ENCODE peak calls at places on chromosomes 4 and X, in seven cellular contexts. V is BJ, G is WTC11, E is GM23338, Q is neural crest cell, R is A673, I is fibroblast of villous mesenchyme. F is an unnamed sample.

GRCh38 chr4:75630174-75630931 is at the start of gene CDKL2:
- DNase-seq in Q (peak; percentile 73), E (peak; percentile 97), V (no peak), I (peak; percentile 42), R (peak; percentile 71), G (peak; percentile 93), F (peak; percentile 90)

GRCh38 chr4:186723207-186724047 is at the start of gene FAT1:
- DNase-seq in R (peak; percentile 90), V (no peak), G (peak; percentile 60), I (peak; percentile 87), E (peak; percentile 79), Q (peak; percentile 66), F (peak; percentile 68)

GRCh38 chrX:44152867-44153266 is 179.7 kb upstream of the NDP start:
- DNase-seq in I (peak; percentile 24), Q (no peak), V (no peak), R (no peak), G (no peak), E (no peak), F (no peak)

GRCh38 chrX:123013141-123013540 is 170.9 kb upstream of the GRIA3 start:
- DNase-seq in R (no peak), I (no peak), V (no peak), G (no peak), E (no peak), Q (no peak), F (no peak)

GRCh38 chrX:30488092-30488491 is 89.5 kb downstream of the TASL start:
- DNase-seq in V (no peak), I (peak; percentile 12), Q (peak; percentile 4), R (peak; percentile 66), E (peak; percentile 22), G (no peak), F (peak; percentile 6)

GRCh38 chr4:64846417-64846816 is 437.2 kb upstream of the TECRL start:
- DNase-seq in E (no peak), I (no peak), Q (no peak), G (no peak), V (no peak), R (no peak), F (no peak)

GRCh38 chr4:114562176-114562904 is 36.3 kb upstream of the UGT8 start:
- DNase-seq in Q (no peak), G (no peak), I (no peak), E (peak; percentile 85), R (no peak), V (no peak), F (no peak)

GRCh38 chrX:80237072-80237471 is 183.2 kb upstream of the TENT5D start:
- DNase-seq in G (peak; percentile 10), E (peak; percentile 23), V (no peak), Q (no peak), I (no peak), R (peak; percentile 6), F (no peak)

GRCh38 chr4:1385373-1386340 is 20.6 kb downstream of the NKX1-1 start:
- DNase-seq in Q (no peak), G (peak; percentile 6), E (no peak), R (no peak), I (no peak), V (no peak), F (no peak)

GRCh38 chr4:40626183-40626990 is 3.3 kb downstream of the RBM47 start:
- DNase-seq in G (no peak), R (no peak), E (peak; percentile 47), V (no peak), I (no peak), Q (no peak), F (no peak)

GRCh38 chr4:153465583-153465921 is 608 bp upstream of the TMEM131L start:
- DNase-seq in E (peak; percentile 63), R (peak; percentile 57), V (no peak), Q (peak; percentile 44), G (peak; percentile 41), I (peak; percentile 56), F (peak; percentile 25)

GRCh38 chrX:28391528-28391927 is 195.7 kb upstream of the IL1RAPL1 start:
- DNase-seq in V (no peak), Q (no peak), I (peak; percentile 0), R (no peak), E (no peak), G (no peak), F (no peak)

GRCh38 chrX:15158736-15159406 is 111.0 kb downstream of the ASB9 start:
- DNase-seq in V (no peak), G (no peak), E (no peak), Q (no peak), R (no peak), I (no peak), F (no peak)

GRCh38 chr4:44671636-44672035 is 6.6 kb upstream of the GUF1 start:
- DNase-seq in G (no peak), V (no peak), R (no peak), I (no peak), E (no peak), Q (no peak), F (no peak)

GRCh38 chr4:147354271-147354670 is 126.6 kb upstream of the EDNRA start:
- DNase-seq in I (no peak), R (no peak), G (no peak), E (no peak), V (no peak), Q (no peak), F (no peak)

GRCh38 chr4:77854431-77855111 is 8.1 kb upstream of the MRPL1 start:
- DNase-seq in R (no peak), Q (no peak), G (no peak), V (no peak), I (no peak), E (no peak), F (no peak)

GRCh38 chrX:48927736-48928382 is 9.0 kb upstream of the PIM2 start:
- DNase-seq in E (peak; percentile 87), G (peak; percentile 52), Q (no peak), R (no peak), V (no peak), I (no peak), F (no peak)

GRCh38 chr4:10089346-10089745 is 27.3 kb downstream of the WDR1 start:
- DNase-seq in G (peak; percentile 44), V (no peak), R (no peak), E (peak; percentile 64), I (no peak), Q (no peak), F (peak; percentile 36)

GRCh38 chr4:72473434-72473900 is 95.6 kb downstream of the ADAMTS3 start:
- DNase-seq in R (peak; percentile 10), E (no peak), G (no peak), V (no peak), I (no peak), Q (no peak), F (no peak)

GRCh38 chrX:17285983-17286382 is 89.0 kb upstream of the NHS start:
- DNase-seq in E (no peak), Q (no peak), V (no peak), G (no peak), R (no peak), I (no peak), F (no peak)

DNA sequence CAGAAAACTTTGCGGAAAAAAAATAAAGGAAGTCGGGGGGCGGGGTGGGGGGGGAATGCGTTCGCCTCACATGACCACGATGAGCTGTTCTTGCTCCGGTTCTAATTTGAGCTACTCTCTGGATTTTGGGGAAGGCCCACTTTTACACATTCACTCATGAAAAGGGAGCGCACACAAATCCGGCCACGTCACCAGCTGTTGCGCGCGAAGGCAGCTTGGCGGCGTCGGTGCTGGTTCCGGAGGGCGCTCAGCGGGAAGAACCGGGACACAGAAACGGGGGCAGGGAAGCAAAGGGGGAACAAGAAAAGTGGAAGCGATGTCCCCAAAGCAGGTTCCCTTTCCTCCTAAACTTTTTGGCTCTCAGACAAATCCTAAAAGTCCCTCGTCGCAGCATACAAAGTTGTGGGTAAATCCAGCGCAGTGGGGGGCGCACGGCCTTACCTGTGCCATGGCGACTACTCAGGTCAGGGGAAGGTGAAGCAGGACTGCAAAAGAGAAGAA is 590 bp downstream of the ANXA5 start:
- DNase-seq in G (peak; percentile 57), E (peak; percentile 60), V (no peak), Q (no peak), I (peak; percentile 89), R (peak; percentile 77), F (peak; percentile 28)
- TF ChIP-seq CTCF in G (no peak), E (no peak), V (peak; percentile 10), Q (no peak), I (peak; percentile 28), R (no peak), F (no peak)

DNA sequence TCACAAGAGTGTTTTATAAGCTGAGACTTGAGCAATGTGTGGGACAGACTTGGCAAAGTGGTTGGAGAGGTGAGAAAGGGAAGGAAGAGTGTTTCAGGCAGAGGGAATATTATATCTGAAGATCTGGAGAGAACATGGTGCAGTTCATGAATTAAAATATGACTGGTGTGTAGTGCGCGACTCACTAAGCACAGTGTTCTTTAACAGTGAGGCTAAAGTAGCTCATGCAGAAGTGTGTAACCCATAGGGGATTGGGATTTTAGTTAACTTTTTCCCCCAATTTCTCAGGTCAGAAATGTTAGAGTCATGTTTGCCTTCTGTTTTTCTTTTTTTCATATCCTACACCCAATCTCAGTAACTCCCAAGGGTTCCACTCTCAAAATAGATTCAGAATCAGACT is 9.7 kb downstream of the MTHFD2L start:
- DNase-seq in G (no peak), I (no peak), V (no peak), E (no peak), R (no peak), Q (no peak), F (no peak)
- TF ChIP-seq CTCF in G (no peak), I (no peak), V (no peak), E (no peak), R (no peak), Q (no peak), F (no peak)

GRCh38 chr4:106892786-106893185 is 143.3 kb downstream of the DKK2 start:
- DNase-seq in I (no peak), G (peak; percentile 6), Q (no peak), V (no peak), E (no peak), R (no peak), F (no peak)

GRCh38 chr4:106893903-106894302 is 142.2 kb downstream of the DKK2 start:
- DNase-seq in V (no peak), Q (no peak), R (no peak), E (no peak), I (no peak), G (no peak), F (no peak)

GRCh38 chr4:106893395-106893881 is 142.7 kb downstream of the DKK2 start:
- DNase-seq in V (no peak), E (no peak), I (no peak), G (peak; percentile 9), Q (no peak), R (no peak), F (no peak)

GRCh38 chr4:106898621-106899230 is 137.4 kb downstream of the DKK2 start:
- DNase-seq in G (peak; percentile 32), R (peak; percentile 81), E (peak; percentile 85), I (peak; percentile 68), Q (peak; percentile 43), V (peak; percentile 4), F (peak; percentile 48)
- TF ChIP-seq CTCF in G (peak; percentile 60), R (peak; percentile 95), E (peak; percentile 98), I (peak; percentile 82), Q (peak; percentile 89), V (peak; percentile 87), F (peak; percentile 28)

DNA sequence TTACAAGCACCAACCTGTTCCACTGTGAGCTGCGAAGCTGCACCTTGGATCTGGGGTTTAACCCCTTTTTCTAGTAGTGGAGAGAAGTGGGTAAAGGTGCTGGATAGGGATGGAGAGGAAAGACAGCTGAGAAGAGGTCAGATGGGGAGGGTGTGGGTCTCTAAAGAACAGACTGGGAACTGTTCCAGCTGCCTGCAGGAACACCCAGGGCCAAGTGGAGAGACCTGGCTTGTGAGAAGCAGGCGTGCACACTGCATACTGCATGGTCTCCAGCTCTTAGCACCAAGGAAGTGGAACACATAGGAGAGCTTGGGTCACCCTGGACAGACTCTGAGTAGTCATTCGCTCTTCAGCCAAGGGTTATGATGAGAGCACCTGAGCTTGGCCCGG is 16.1 kb downstream of the BCOR start:
- DNase-seq in E (no peak), V (no peak), G (no peak), R (no peak), Q (no peak), I (no peak), F (no peak)
- TF ChIP-seq CTCF in E (no peak), V (no peak), G (no peak), R (no peak), Q (no peak), I (no peak), F (no peak)